ENCODE peak calls at places on chromosomes 7 and 10, in five cellular contexts. U is epithelial cell of esophagus, T is upper lobe of right lung, A is fibroblast of the aortic adventitia, D is neural progenitor cell. X is an unnamed sample.

GRCh38 chr10:51691135-51691534 is 8.3 kb downstream of the CSTF2T start:
- DNase-seq in A (no peak), U (no peak), T (no peak), D (no peak), X (no peak)

GRCh38 chr10:26417136-26417535 is 21.0 kb upstream of the APBB1IP start:
- DNase-seq in U (no peak), A (no peak), D (no peak), T (no peak), X (no peak)

GRCh38 chr10:74011762-74012161 is 13.8 kb downstream of the VCL start:
- DNase-seq in A (peak), D (peak), T (no peak), U (peak), X (no peak)

GRCh38 chr7:64997927-64998391 is 7.1 kb upstream of the ZNF117 start:
- DNase-seq in D (no peak), A (no peak), U (peak), T (no peak), X (no peak)

GRCh38 chr7:113247198-113247597 is 128.8 kb upstream of the SMIM30 start:
- DNase-seq in U (no peak), D (no peak), T (no peak), A (no peak), X (no peak)

GRCh38 chr7:44867073-44867990 is 18.0 kb downstream of the PURB start:
- DNase-seq in T (no peak), A (peak), U (peak), D (no peak), X (no peak)

GRCh38 chr10:51658075-51658474 is 41.3 kb downstream of the CSTF2T start:
- DNase-seq in A (no peak), U (no peak), T (no peak), D (peak), X (no peak)

GRCh38 chr10:128481152-128481551 is 354.9 kb upstream of the MKI67 start:
- DNase-seq in T (no peak), A (no peak), U (no peak), D (no peak), X (peak)

GRCh38 chr10:32048282-32048681 is 7.9 kb downstream of the KIF5B start:
- DNase-seq in D (no peak), A (no peak), T (no peak), U (no peak), X (no peak)

GRCh38 chr10:22340362-22341189 is 4.7 kb upstream of the SPAG6 start:
- DNase-seq in U (peak), T (peak), D (peak), A (peak), X (no peak)

GRCh38 chr10:70619271-70620019 is 16.9 kb upstream of the PRF1 start:
- DNase-seq in T (no peak), U (peak), A (peak), D (no peak), X (no peak)

GRCh38 chr7:106151459-106152312 is 39.6 kb upstream of the SYPL1 start:
- DNase-seq in T (no peak), D (no peak), A (no peak), U (no peak), X (no peak)

GRCh38 chr7:158710651-158711102 is 6.1 kb upstream of the NCAPG2 start:
- DNase-seq in T (no peak), A (peak), U (peak), D (no peak), X (no peak)

GRCh38 chr10:119815671-119816070 is 57.0 kb downstream of the MCMBP start:
- DNase-seq in U (no peak), T (no peak), D (no peak), A (no peak), X (no peak)

GRCh38 chr10:30048768-30049507 is 10.4 kb downstream of the JCAD start:
- DNase-seq in T (no peak), A (no peak), D (no peak), U (no peak), X (no peak)

GRCh38 chr10:62059424-62059913 is 158.0 kb downstream of the ARID5B start:
- DNase-seq in A (peak), U (no peak), T (no peak), D (no peak), X (no peak)

GRCh38 chr7:91266067-91266930 is 2.1 kb downstream of the FZD1 start:
- DNase-seq in U (peak), D (peak), A (peak), T (peak), X (peak)

GRCh38 chr7:157792954-157793353 is 456.1 kb downstream of the DNAJB6 start:
- DNase-seq in T (no peak), D (no peak), A (no peak), U (no peak), X (no peak)

GRCh38 chr10:48363617-48364355 is 57.3 kb downstream of the MAPK8 start:
- DNase-seq in D (peak), T (no peak), U (peak), A (peak), X (no peak)

GRCh38 chr7:134744569-134744968 is 34.9 kb upstream of the CALD1 start:
- DNase-seq in A (no peak), D (peak), U (no peak), T (no peak), X (no peak)

GRCh38 chr7:151761256-151761655 is 115.7 kb downstream of the PRKAG2 start:
- DNase-seq in T (no peak), A (no peak), U (peak), D (no peak), X (peak)

DNA sequence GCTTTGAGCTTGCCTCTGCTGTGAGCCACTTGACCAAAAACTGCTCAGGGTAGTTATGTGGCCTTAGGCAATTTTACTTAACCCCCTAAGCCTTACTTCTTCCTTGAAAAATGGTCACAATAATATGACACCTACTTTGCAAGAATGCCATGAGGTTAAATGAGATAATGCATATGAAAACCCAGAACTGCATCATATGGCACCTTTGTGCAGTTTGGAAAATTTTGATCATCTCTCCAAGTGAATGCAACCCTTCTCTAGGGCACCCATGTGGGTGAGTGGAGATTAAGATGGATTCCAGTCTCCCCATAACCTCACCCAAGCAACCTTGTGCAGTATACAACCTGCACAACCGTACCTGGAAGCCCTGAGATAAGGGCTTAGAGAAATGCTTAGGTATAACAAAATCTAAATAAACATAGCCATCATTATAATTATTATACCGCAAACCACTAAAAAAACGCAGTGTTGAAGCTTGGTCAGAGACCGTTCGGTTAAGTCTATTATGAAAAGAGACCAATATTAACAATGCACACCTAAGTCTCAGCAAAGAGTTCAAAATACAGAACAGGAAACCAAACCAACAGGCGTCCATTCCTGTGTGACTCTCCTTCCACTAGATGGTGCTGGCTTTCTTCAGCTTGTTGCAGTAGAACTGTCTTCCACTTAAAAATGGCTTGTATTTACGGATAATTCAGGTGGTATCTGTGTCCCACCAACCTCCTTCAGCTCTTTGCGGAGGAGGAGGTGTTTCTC is 21.0 kb upstream of the ASB15 start:
- DNase-seq in T (no peak), U (peak), A (peak), D (peak), X (no peak)
- TF ChIP-seq CTCF in T (peak), U (peak), A (peak), D (peak), X (peak)

DNA sequence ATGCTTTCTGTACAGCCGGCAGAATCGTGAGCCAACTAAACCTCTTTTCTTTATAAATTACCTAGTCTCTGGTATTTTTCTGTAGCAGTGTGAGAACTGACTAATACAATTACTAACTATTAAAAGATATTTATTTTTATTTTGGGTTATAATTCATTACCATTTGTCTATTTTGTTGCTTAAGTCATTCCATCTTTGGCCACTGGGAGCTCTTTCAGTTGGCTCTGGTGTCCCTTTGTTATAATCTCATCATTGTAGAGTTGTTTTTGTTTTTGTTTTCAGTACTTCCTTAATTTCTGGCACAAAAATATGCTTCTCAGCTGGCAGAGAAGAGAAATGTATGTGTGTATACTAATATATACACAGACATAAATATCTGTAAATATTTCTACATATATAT is 807.9 kb upstream of the MBL2 start:
- DNase-seq in U (no peak), A (no peak), T (no peak), D (no peak), X (no peak)
- TF ChIP-seq CTCF in U (peak), A (no peak), T (no peak), D (peak), X (no peak)

DNA sequence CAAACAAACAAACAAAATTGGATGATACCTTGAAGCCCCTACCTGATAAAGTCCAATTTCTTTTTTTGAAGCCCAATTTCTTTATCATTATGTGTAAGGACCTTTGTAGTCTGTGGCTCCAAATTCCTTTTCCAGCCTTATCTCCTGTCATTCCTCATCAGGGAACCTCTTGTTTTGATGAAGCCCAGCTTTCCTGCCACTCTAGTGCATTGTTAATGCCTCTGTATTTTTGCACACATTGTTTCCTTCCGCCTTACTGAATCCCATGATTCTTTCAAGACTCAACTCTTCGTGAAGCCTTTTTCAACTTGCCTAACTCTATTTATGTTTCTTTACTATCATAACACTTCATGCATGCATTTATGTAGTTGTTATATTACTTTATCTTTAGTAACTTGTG is 3.3 kb downstream of the FBH1 start:
- DNase-seq in T (no peak), U (no peak), D (no peak), A (no peak), X (no peak)
- TF ChIP-seq CTCF in T (no peak), U (no peak), D (no peak), A (no peak), X (no peak)

GRCh38 chr7:121313793-121314676 is 14.8 kb upstream of the WNT16 start:
- DNase-seq in A (peak), U (no peak), D (no peak), T (no peak), X (no peak)
- TF ChIP-seq CTCF in A (no peak), U (no peak), D (no peak), T (no peak), X (no peak)

GRCh38 chr7:20310963-20311742 is 19.5 kb upstream of the ITGB8 start:
- DNase-seq in T (no peak), U (peak), D (peak), A (peak), X (no peak)
- TF ChIP-seq CTCF in T (peak), U (peak), D (peak), A (peak), X (peak)

GRCh38 chr10:17836917-17837316 is 27.8 kb downstream of the MRC1 start:
- DNase-seq in D (peak), U (peak), A (peak), T (no peak), X (no peak)
- TF ChIP-seq CTCF in D (no peak), U (no peak), A (no peak), T (no peak), X (no peak)

GRCh38 chr10:132408823-132409666 is 12.0 kb downstream of the PWWP2B start:
- DNase-seq in A (no peak), D (no peak), T (peak), U (no peak), X (no peak)

GRCh38 chr10:132407243-132407746 is 10.3 kb downstream of the PWWP2B start:
- DNase-seq in T (peak), U (no peak), D (no peak), A (no peak), X (no peak)

GRCh38 chr10:132408367-132408781 is 11.4 kb downstream of the PWWP2B start:
- DNase-seq in T (peak), A (no peak), U (peak), D (no peak), X (no peak)

GRCh38 chr10:132406750-132407149 is 9.8 kb downstream of the PWWP2B start:
- DNase-seq in D (no peak), U (no peak), A (no peak), T (no peak), X (no peak)

GRCh38 chr10:132407846-132408278 is 10.9 kb downstream of the PWWP2B start:
- DNase-seq in T (peak), A (no peak), D (no peak), U (peak), X (no peak)
- TF ChIP-seq CTCF in T (peak), A (no peak), D (no peak), U (no peak), X (peak)

GRCh38 chr7:70736715-70737460 is 395.1 kb upstream of the GALNT17 start:
- DNase-seq in D (no peak), A (peak), T (no peak), U (peak), X (no peak)
- TF ChIP-seq CTCF in D (no peak), A (no peak), T (no peak), U (no peak), X (no peak)

X was measured in chondrocyte.